ENCODE peak calls at places on chromosomes 13 and 19, in six cellular contexts. W is tibial artery, R is dorsolateral prefrontal cortex, V is tibial nerve, I is trophoblast cell, M is heart left ventricle. A is an unnamed sample.
A peak's percentile ranks its signal among the peaks of the same experiment; 100 is the strongest.

GRCh38 chr13:51999525-51999924 is 11.7 kb downstream of the ATP7B start:
- DNase-seq in W (no peak), R (peak; percentile 77), V (no peak), I (peak; percentile 30), M (peak; percentile 78), A (peak; percentile 77)

GRCh38 chr13:95676100-95676774 is 702 bp upstream of the DNAJC3 start:
- DNase-seq in W (no peak), R (no peak), V (no peak), I (peak; percentile 43), M (no peak), A (no peak)

GRCh38 chr13:93318538-93318937 is 91.9 kb downstream of the GPC6 start:
- DNase-seq in W (no peak), R (no peak), V (no peak), I (no peak), M (no peak), A (no peak)

GRCh38 chr19:2574478-2574931 is 98.6 kb downstream of the GADD45B start:
- DNase-seq in W (peak; percentile 15), R (no peak), V (no peak), I (no peak), M (no peak), A (no peak)

GRCh38 chr19:44848036-44848804 is 2.1 kb downstream of the NECTIN2 start:
- DNase-seq in W (peak; percentile 33), R (no peak), V (no peak), I (peak; percentile 58), M (peak; percentile 38), A (no peak)

GRCh38 chr13:60363288-60363687 is 33.7 kb upstream of the TDRD3 start:
- DNase-seq in W (no peak), R (no peak), V (no peak), I (no peak), M (no peak), A (no peak)

GRCh38 chr19:55801416-55801815 is 30.4 kb downstream of the NLRP11 start:
- DNase-seq in W (no peak), R (no peak), V (no peak), I (peak; percentile 33), M (no peak), A (no peak)

GRCh38 chr13:31968473-31968872 is 63.1 kb upstream of the FRY start:
- DNase-seq in W (peak; percentile 52), R (no peak), V (no peak), I (no peak), M (peak; percentile 60), A (no peak)

GRCh38 chr19:40702337-40703012 is 12.0 kb upstream of the NUMBL start:
- DNase-seq in W (no peak), R (peak; percentile 81), V (no peak), I (no peak), M (peak; percentile 59), A (no peak)

GRCh38 chr19:45382426-45382825 is 12.1 kb upstream of the ERCC2 start:
- DNase-seq in W (no peak), R (no peak), V (no peak), I (no peak), M (no peak), A (no peak)

GRCh38 chr19:10289167-10289835 is 451 bp upstream of the ICAM5 start:
- DNase-seq in W (no peak), R (peak; percentile 72), V (no peak), I (no peak), M (no peak), A (no peak)

GRCh38 chr13:95509521-95510315 is 42.8 kb upstream of the CLDN10 start:
- DNase-seq in W (no peak), R (no peak), V (no peak), I (no peak), M (no peak), A (no peak)

GRCh38 chr19:41705393-41706174 is 2.8 kb upstream of the CEACAM5 start:
- DNase-seq in W (no peak), R (no peak), V (no peak), I (no peak), M (no peak), A (no peak)

GRCh38 chr13:36124236-36124822 is 6.9 kb downstream of the DCLK1 start:
- DNase-seq in W (no peak), R (no peak), V (no peak), I (no peak), M (peak; percentile 36), A (no peak)

GRCh38 chr13:21031594-21031993 is 29.8 kb downstream of the LATS2 start:
- DNase-seq in W (no peak), R (no peak), V (no peak), I (no peak), M (no peak), A (no peak)

GRCh38 chr13:45875951-45876350 is 24.4 kb upstream of the SIAH3 start:
- DNase-seq in W (no peak), R (no peak), V (no peak), I (no peak), M (no peak), A (no peak)

GRCh38 chr13:35789335-35790166 is 313.1 kb upstream of the MAB21L1 start:
- DNase-seq in W (no peak), R (no peak), V (no peak), I (no peak), M (no peak), A (no peak)

GRCh38 chr13:27336005-27336673 is 65.5 kb downstream of the RASL11A start:
- DNase-seq in W (no peak), R (no peak), V (no peak), I (no peak), M (no peak), A (no peak)

GRCh38 chr13:31540316-31540715 is 199.0 kb upstream of the RXFP2 start:
- DNase-seq in W (no peak), R (no peak), V (no peak), I (no peak), M (no peak), A (no peak)

GRCh38 chr19:37691881-37692504 is 27.6 kb downstream of the ZNF607 start:
- DNase-seq in W (peak; percentile 78), R (peak; percentile 87), V (peak; percentile 43), I (peak; percentile 71), M (peak; percentile 89), A (peak; percentile 86)

GRCh38 chr19:23310729-23311211 is 60.6 kb upstream of the ZNF724 start:
- DNase-seq in W (no peak), R (no peak), V (no peak), I (peak; percentile 98), M (no peak), A (no peak)

GRCh38 chr19:34145741-34146202 is 26.5 kb upstream of the LSM14A start:
- DNase-seq in W (peak; percentile 33), R (no peak), V (no peak), I (peak; percentile 50), M (peak; percentile 32), A (peak; percentile 19)

GRCh38 chr13:45280751-45281634 is 60.0 kb downstream of the TPT1 start:
- DNase-seq in W (peak; percentile 31), R (peak; percentile 88), V (peak; percentile 31), I (peak; percentile 38), M (peak; percentile 47), A (peak; percentile 5)

GRCh38 chr13:106277483-106278154 is 257.8 kb downstream of the EFNB2 start:
- DNase-seq in W (no peak), R (no peak), V (no peak), I (no peak), M (peak; percentile 46), A (no peak)

GRCh38 chr19:13429563-13429962 is 76.7 kb downstream of the CACNA1A start:
- DNase-seq in W (no peak), R (no peak), V (no peak), I (no peak), M (no peak), A (no peak)

GRCh38 chr19:6828306-6828697 is 55.8 kb downstream of the VAV1 start:
- DNase-seq in W (no peak), R (no peak), V (no peak), I (peak; percentile 96), M (no peak), A (no peak)

GRCh38 chr13:98672947-98673545 is 79.4 kb downstream of the SLC15A1 start:
- DNase-seq in W (peak; percentile 74), R (peak; percentile 38), V (peak; percentile 50), I (peak; percentile 76), M (peak; percentile 68), A (no peak)

GRCh38 chr13:63463782-63464610 is 2048.3 kb upstream of the PCDH20 start:
- DNase-seq in W (no peak), R (no peak), V (no peak), I (no peak), M (no peak), A (no peak)
- H3K27ac ChIP-seq in W (no peak overlapping the region), R (no peak overlapping the region), V (no peak overlapping the region), I (no peak overlapping the region), M (no peak overlapping the region), A (no peak overlapping the region)

GRCh38 chr19:18507021-18507726 is 14.7 kb downstream of the ELL start:
- DNase-seq in W (peak; percentile 52), R (peak; percentile 79), V (no peak), I (no peak), M (peak; percentile 59), A (no peak)
- H3K27ac ChIP-seq in W (peak overlapping the region; percentile 60), R (peak overlapping the region; percentile 73), V (peak overlapping the region; percentile 78), I (no peak overlapping the region), M (peak overlapping the region; percentile 87), A (peak overlapping the region; percentile 45)

GRCh38 chr13:109146393-109146792 is 517.0 kb downstream of the MYO16 start:
- DNase-seq in W (no peak), R (no peak), V (no peak), I (no peak), M (no peak), A (no peak)

GRCh38 chr13:109146912-109147624 is 517.7 kb downstream of the MYO16 start:
- DNase-seq in W (no peak), R (no peak), V (no peak), I (no peak), M (no peak), A (no peak)

GRCh38 chr13:109144693-109145437 is 515.5 kb downstream of the MYO16 start:
- DNase-seq in W (no peak), R (no peak), V (no peak), I (no peak), M (no peak), A (no peak)

GRCh38 chr13:109148243-109148642 is 518.8 kb downstream of the MYO16 start:
- DNase-seq in W (no peak), R (no peak), V (no peak), I (no peak), M (no peak), A (no peak)

GRCh38 chr13:109145631-109146030 is 516.2 kb downstream of the MYO16 start:
- DNase-seq in W (no peak), R (no peak), V (no peak), I (peak; percentile 27), M (peak; percentile 39), A (no peak)
- H3K27ac ChIP-seq in W (no peak overlapping the region), R (no peak overlapping the region), V (no peak overlapping the region), I (no peak overlapping the region), M (no peak overlapping the region), A (no peak overlapping the region)

GRCh38 chr19:8835446-8835845 is 3.3 kb downstream of the MBD3L1 start:
- DNase-seq in W (no peak), R (no peak), V (no peak), I (no peak), M (no peak), A (no peak)

GRCh38 chr19:8831373-8831772 is 731 bp downstream of the ZNF558 start:
- DNase-seq in W (no peak), R (no peak), V (no peak), I (no peak), M (no peak), A (no peak)

GRCh38 chr19:8835877-8836276 is 3.7 kb downstream of the MBD3L1 start:
- DNase-seq in W (no peak), R (no peak), V (no peak), I (no peak), M (no peak), A (no peak)

GRCh38 chr19:8832132-8833021 is at the start of the genes MBD3L1 and ZNF558:
- DNase-seq in W (peak; percentile 99), R (peak; percentile 99), V (peak; percentile 97), I (peak; percentile 97), M (peak; percentile 99), A (peak; percentile 99)

GRCh38 chr19:8831832-8832131 is 322 bp downstream of the ZNF558 start:
- DNase-seq in W (no peak), R (no peak), V (no peak), I (no peak), M (no peak), A (no peak)
- H3K27ac ChIP-seq in W (peak overlapping the region; percentile 96), R (peak overlapping the region; percentile 97), V (peak overlapping the region; percentile 89), I (peak overlapping the region; percentile 52), M (peak overlapping the region; percentile 95), A (peak overlapping the region; percentile 97)

A was measured in substantia nigra.